ENCODE peak calls at places on chromosomes 7 and 10, in four cellular contexts. T, Y, D and Q are unnamed samples.

GRCh38 chr7:125670926-125671572 is 741.4 kb upstream of the POT1 start:
- DNase-seq in D (no peak), T (no peak), Y (peak; percentile 50), Q (no peak)

GRCh38 chr7:1388936-1389335 is 70.3 kb downstream of the MICALL2 start:
- DNase-seq in T (no peak), D (no peak), Y (no peak), Q (no peak)

GRCh38 chr7:47803029-47803428 is 145.2 kb downstream of the PKD1L1 start:
- DNase-seq in T (no peak), D (no peak), Y (no peak), Q (no peak)

GRCh38 chr7:36090976-36091375 is 62.1 kb upstream of the EEPD1 start:
- DNase-seq in Y (no peak), T (no peak), D (no peak), Q (no peak)

GRCh38 chr7:1536105-1536767 is 5.7 kb downstream of the MAFK start:
- DNase-seq in Y (no peak), T (no peak), D (no peak), Q (no peak)

GRCh38 chr7:21355406-21355874 is 72.4 kb upstream of the SP4 start:
- DNase-seq in Y (no peak), D (no peak), T (no peak), Q (peak; percentile 33)

GRCh38 chr10:69845574-69846251 is 44.0 kb downstream of the COL13A1 start:
- DNase-seq in D (peak; percentile 24), Y (no peak), T (peak; percentile 70), Q (no peak)

GRCh38 chr7:139752148-139752547 is 25.6 kb downstream of the HIPK2 start:
- DNase-seq in D (no peak), T (no peak), Y (no peak), Q (no peak)

GRCh38 chr10:5958077-5958476 is 19.3 kb downstream of the IL15RA start:
- DNase-seq in T (no peak), Y (no peak), D (no peak), Q (no peak)

GRCh38 chr7:131774419-131775220 is 218.2 kb upstream of the PODXL start:
- DNase-seq in D (no peak), Y (no peak), T (no peak), Q (no peak)

GRCh38 chr10:88512599-88512998 is 70.5 kb downstream of the RNLS start:
- DNase-seq in Y (no peak), D (no peak), T (no peak), Q (no peak)

DNA sequence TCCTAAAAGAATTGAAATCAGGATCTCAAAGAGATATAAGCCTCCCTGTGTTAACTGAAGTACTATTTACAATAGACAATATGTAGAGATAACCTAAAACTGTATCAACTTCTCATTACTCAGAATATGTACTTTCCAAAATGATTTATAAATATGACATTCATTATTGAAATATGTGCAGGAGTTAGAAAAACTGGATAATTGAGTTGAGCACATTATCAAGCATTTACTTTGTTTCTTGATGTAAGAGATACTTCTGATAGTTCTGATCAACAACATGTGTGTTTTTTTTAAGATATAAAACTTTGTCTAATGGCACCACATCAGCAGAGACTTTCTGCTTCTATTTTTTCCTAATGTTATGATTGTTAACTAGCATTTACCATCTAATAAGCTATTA is 38.2 kb downstream of the HYAL4 start:
- DNase-seq in T (no peak), Y (no peak), D (no peak), Q (no peak)
- TF ChIP-seq CTCF in T (no peak), Y (no peak), D (no peak), Q (no peak)

GRCh38 chr10:92573091-92573797 is 649 bp downstream of the IDE start:
- DNase-seq in T (peak; percentile 54), Y (peak; percentile 57), D (no peak), Q (no peak)
- TF ChIP-seq CTCF in T (peak; percentile 23), Y (no peak), D (peak; percentile 39), Q (no peak)

GRCh38 chr7:128785738-128786137 is 6.0 kb upstream of the CCDC136 start:
- DNase-seq in D (no peak), T (no peak), Y (no peak), Q (no peak)

GRCh38 chr7:128781126-128781525 is 5.5 kb upstream of the OPN1SW start:
- DNase-seq in D (no peak), Y (no peak), T (no peak), Q (no peak)

GRCh38 chr7:128781851-128782250 is 6.3 kb upstream of the OPN1SW start:
- DNase-seq in T (no peak), Y (no peak), D (no peak), Q (no peak)

GRCh38 chr7:128778946-128779345 is 3.4 kb upstream of the OPN1SW start:
- DNase-seq in D (no peak), T (no peak), Y (no peak), Q (no peak)

GRCh38 chr7:128783143-128783799 is 7.7 kb upstream of the OPN1SW start:
- DNase-seq in Y (peak; percentile 68), D (no peak), T (peak; percentile 41), Q (no peak)
- TF ChIP-seq CTCF in Y (no peak), D (no peak), T (no peak), Q (no peak)

DNA sequence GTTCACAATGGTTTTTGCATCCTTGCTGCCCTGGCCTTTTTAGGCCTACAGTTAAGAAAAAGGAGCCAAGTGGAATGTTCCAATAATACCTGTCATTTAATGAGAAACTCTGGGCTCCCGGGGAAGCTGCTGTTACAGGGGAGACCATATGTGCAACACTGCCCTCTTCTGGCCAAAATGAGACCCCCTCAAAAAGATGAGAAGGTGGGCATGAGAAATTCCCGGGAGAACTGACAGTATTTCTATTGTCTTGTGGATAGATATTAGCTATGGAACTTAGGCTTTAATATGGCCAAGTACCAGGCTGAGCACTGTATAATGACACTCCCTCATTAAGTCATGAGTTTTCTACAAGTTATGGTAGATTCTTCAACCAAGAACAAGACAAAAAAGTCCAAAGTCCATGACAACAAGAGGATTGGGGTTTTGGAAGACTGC is 99.4 kb downstream of the CCDC3 start:
- DNase-seq in Y (peak; percentile 89), D (peak; percentile 30), T (peak; percentile 62), Q (peak; percentile 18)
- TF ChIP-seq CTCF in Y (peak; percentile 88), D (peak; percentile 62), T (peak; percentile 68), Q (peak; percentile 82)

GRCh38 chr7:103445228-103446020 is 583 bp downstream of the SLC26A5 start:
- DNase-seq in D (no peak), Y (peak; percentile 21), T (no peak), Q (no peak)

GRCh38 chr7:103446046-103446520 is at the start of gene SLC26A5:
- DNase-seq in T (peak; percentile 53), D (no peak), Y (peak; percentile 83), Q (no peak)

GRCh38 chr7:103447073-103447960 is 1.3 kb upstream of the SLC26A5 start:
- DNase-seq in T (peak; percentile 60), Y (peak; percentile 81), D (no peak), Q (no peak)
- TF ChIP-seq CTCF in T (peak; percentile 41), Y (peak; percentile 71), D (peak; percentile 23), Q (no peak)